ENCODE peak calls at places on chromosomes 16 and 17, in six cellular contexts. Q, E, F, A, H and K are unnamed samples.

GRCh38 chr16:58418601-58419000 is 26.3 kb downstream of the GINS3 start:
- DNase-seq in H (no peak), E (peak; percentile 54), Q (no peak), A (no peak), F (no peak), K (peak; percentile 84)

GRCh38 chr16:51813609-51814008 is 662.5 kb upstream of the SALL1 start:
- DNase-seq in H (no peak), E (no peak), Q (no peak), A (no peak), F (no peak), K (no peak)

GRCh38 chr17:5241861-5242671 is 7.4 kb upstream of the SCIMP start:
- DNase-seq in A (peak; percentile 78), H (no peak), Q (no peak), F (no peak), E (no peak), K (no peak)

GRCh38 chr17:15945493-15946209 is 721 bp downstream of the ADORA2B start:
- DNase-seq in F (peak; percentile 51), A (peak; percentile 72), H (no peak), Q (no peak), E (no peak), K (peak; percentile 62)

GRCh38 chr16:68237243-68238028 is 1.5 kb upstream of the ESRP2 start:
- DNase-seq in H (peak; percentile 98), Q (peak; percentile 93), E (peak; percentile 97), A (peak; percentile 98), F (peak; percentile 95), K (peak; percentile 98)

GRCh38 chr16:16017812-16018211 is 68.4 kb downstream of the ABCC1 start:
- DNase-seq in Q (no peak), A (no peak), H (no peak), E (no peak), F (no peak), K (peak; percentile 37)

GRCh38 chr17:38617967-38618760 is 12.4 kb upstream of the SRCIN1 start:
- DNase-seq in A (peak; percentile 9), F (no peak), E (no peak), Q (peak; percentile 1), H (no peak), K (no peak)

GRCh38 chr17:416293-417206 is 63.9 kb upstream of the RPH3AL start:
- DNase-seq in H (no peak), A (peak; percentile 78), Q (no peak), E (no peak), F (no peak), K (no peak)

GRCh38 chr17:11986179-11986938 is 10.9 kb downstream of the ZNF18 start:
- DNase-seq in H (peak; percentile 40), E (no peak), Q (no peak), F (no peak), A (no peak), K (no peak)

GRCh38 chr16:27460663-27461482 is 58.9 kb downstream of the IL21R start:
- DNase-seq in Q (no peak), F (no peak), E (no peak), H (no peak), A (peak; percentile 68), K (no peak)

GRCh38 chr17:332558-333322 is 19.9 kb downstream of the RPH3AL start:
- DNase-seq in E (no peak), Q (no peak), H (no peak), A (peak; percentile 75), F (no peak), K (no peak)

GRCh38 chr16:88665570-88665969 is 2.7 kb upstream of the MVD start:
- DNase-seq in E (no peak), A (no peak), Q (no peak), H (no peak), F (no peak), K (no peak)

GRCh38 chr16:914453-914852 is 56.3 kb downstream of the LMF1 start:
- DNase-seq in H (no peak), A (no peak), F (no peak), Q (no peak), E (no peak), K (peak; percentile 30)

GRCh38 chr17:69608808-69609494 is 194.5 kb downstream of the MAP2K6 start:
- DNase-seq in F (no peak), H (peak; percentile 24), E (peak; percentile 26), Q (no peak), A (no peak), K (no peak)

GRCh38 chr16:47143329-47143676 is 442 bp downstream of the NETO2 start:
- DNase-seq in E (peak; percentile 75), H (no peak), Q (peak; percentile 74), A (peak; percentile 92), F (peak; percentile 73), K (peak; percentile 77)

GRCh38 chr16:68287276-68288251 is 23.2 kb downstream of the SLC7A6OS start:
- DNase-seq in A (peak; percentile 82), H (peak; percentile 76), Q (no peak), E (peak; percentile 80), F (no peak), K (no peak)

GRCh38 chr17:8900207-8900606 is 32.7 kb upstream of the PIK3R6 start:
- DNase-seq in Q (no peak), E (no peak), H (no peak), A (no peak), F (no peak), K (no peak)

GRCh38 chr16:87318158-87318644 is 1.0 kb upstream of the C16orf95 start:
- DNase-seq in Q (no peak), H (no peak), E (no peak), F (no peak), A (peak; percentile 51), K (peak; percentile 64)

GRCh38 chr16:86609115-86609514 is 30.8 kb downstream of the FOXL1 start:
- DNase-seq in A (no peak), E (peak; percentile 58), Q (no peak), F (no peak), H (no peak), K (no peak)

GRCh38 chr16:56743840-56744239 is 13.9 kb downstream of the NUP93 start:
- DNase-seq in F (no peak), A (no peak), E (no peak), Q (no peak), H (peak; percentile 35), K (no peak)

GRCh38 chr17:35560703-35561102 is at the start of gene SLFN14:
- DNase-seq in F (no peak), Q (no peak), E (no peak), H (no peak), A (no peak), K (peak; percentile 99)

GRCh38 chr17:64357191-64357981 is 33.3 kb downstream of the PECAM1 start:
- DNase-seq in E (peak; percentile 56), F (no peak), H (peak; percentile 77), A (no peak), Q (no peak), K (no peak)

GRCh38 chr17:66777689-66778225 is 57.2 kb upstream of the CACNG5 start:
- DNase-seq in Q (no peak), H (no peak), F (no peak), A (no peak), E (no peak), K (no peak)

GRCh38 chr16:78770353-78771091 is 671.1 kb downstream of the WWOX start:
- DNase-seq in E (peak; percentile 78), F (peak; percentile 19), A (peak; percentile 95), H (peak; percentile 68), Q (peak; percentile 59), K (peak; percentile 67)

GRCh38 chr16:31527617-31528287 is at the start of gene AHSP:
- DNase-seq in F (no peak), H (no peak), Q (no peak), A (no peak), E (no peak), K (peak; percentile 92)

GRCh38 chr17:74863420-74864296 is 4.0 kb upstream of the GRIN2C start:
- DNase-seq in E (no peak), H (no peak), A (no peak), F (no peak), Q (no peak), K (no peak)

GRCh38 chr17:5741810-5742209 is 157.5 kb upstream of the NLRP1 start:
- DNase-seq in Q (no peak), F (no peak), A (no peak), E (no peak), H (no peak), K (no peak)

GRCh38 chr17:50534222-50534978 is 1.9 kb downstream of the EPN3 start:
- DNase-seq in H (no peak), A (no peak), F (peak; percentile 81), Q (no peak), E (no peak), K (peak; percentile 55)

GRCh38 chr16:88478115-88478514 is 25.0 kb downstream of the ZFPM1 start:
- DNase-seq in F (no peak), E (no peak), H (no peak), Q (no peak), A (peak; percentile 88), K (peak; percentile 28)

GRCh38 chr17:49403514-49404289 is 11.0 kb downstream of the PHB1 start:
- DNase-seq in F (no peak), Q (no peak), A (no peak), H (no peak), E (no peak), K (no peak)
- TF ChIP-seq POLR2A in F (no peak), Q (no peak), A (no peak), H (no peak), E (no peak), K (no peak)

GRCh38 chr16:70522216-70523000 is 946 bp downstream of the COG4 start:
- DNase-seq in A (no peak), F (no peak), E (no peak), H (no peak), Q (no peak), K (peak; percentile 63)

GRCh38 chr16:70520612-70521297 is 2.6 kb downstream of the COG4 start:
- DNase-seq in A (no peak), H (no peak), Q (peak; percentile 28), F (no peak), E (peak; percentile 44), K (peak; percentile 40)

GRCh38 chr16:70523621-70524405 is at the start of gene SF3B3:
- DNase-seq in H (peak; percentile 64), A (peak; percentile 90), F (peak; percentile 60), E (peak; percentile 35), Q (peak; percentile 31), K (peak; percentile 92)

GRCh38 chr16:70526403-70526802 is 2.8 kb downstream of the SF3B3 start:
- DNase-seq in H (no peak), Q (no peak), A (no peak), F (no peak), E (no peak), K (no peak)

GRCh38 chr16:70523013-70523620 is at the start of gene COG4:
- DNase-seq in F (peak; percentile 88), H (peak; percentile 85), A (peak; percentile 97), E (peak; percentile 67), Q (peak; percentile 71), K (peak; percentile 93)
- TF ChIP-seq POLR2A in F (peak; percentile 77), H (no peak), A (no peak), E (peak; percentile 78), Q (peak; percentile 89), K (peak; percentile 83)

GRCh38 chr17:28745052-28745776 is 1.4 kb downstream of the TRAF4 start:
- DNase-seq in E (no peak), Q (no peak), A (peak; percentile 85), F (no peak), H (no peak), K (peak; percentile 64)
- TF ChIP-seq POLR2A in E (peak; percentile 33), Q (peak; percentile 2), A (no peak), F (no peak), H (no peak), K (no peak)

DNA sequence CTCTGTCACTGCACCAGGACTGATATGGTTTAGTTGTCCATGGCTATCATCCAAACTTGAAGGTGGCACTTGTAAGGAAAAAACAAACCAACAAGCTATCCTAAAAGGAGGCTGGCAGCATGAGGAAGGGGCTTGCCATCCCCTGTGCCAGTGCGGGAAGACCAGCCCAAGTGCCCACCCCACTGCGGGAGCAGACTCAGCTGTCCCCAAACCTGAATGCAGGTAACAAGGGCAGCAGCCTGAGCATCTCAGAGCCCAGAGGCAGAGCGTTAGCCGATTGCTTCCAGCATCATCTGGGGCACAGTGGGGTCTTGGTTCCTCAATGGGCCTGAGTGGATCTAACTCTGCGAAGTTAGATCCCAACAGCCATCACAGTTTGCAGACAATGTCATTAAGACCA is 29.2 kb upstream of the C16orf78 start:
- DNase-seq in A (no peak), Q (no peak), E (no peak), F (no peak), H (no peak), K (no peak)
- TF ChIP-seq POLR2A in A (no peak), Q (no peak), E (no peak), F (no peak), H (no peak), K (no peak)